ENCODE peak calls at places on chromosomes 1 and 21, in seven cellular contexts. U is fibroblast of lung, C is left ventricle myocardium inferior, R is tibial nerve, D is MM.1S, M is mucosa of descending colon, L is right atrium auricular region. K is an unnamed sample. For H3K4me1, the result is how much of the 10 kb centered on the place peaks cover.

GRCh38 chr1:53575141-53575947 is 116.1 kb downstream of the DMRTB1 start:
- DNase-seq in D (no peak), U (no peak), R (no peak), L (no peak), M (no peak), C (no peak), K (no peak)

GRCh38 chr1:221845650-221846371 is 103.9 kb upstream of the DUSP10 start:
- DNase-seq in L (peak), C (no peak), D (no peak), M (no peak), U (peak), R (no peak), K (peak)

GRCh38 chr1:55669308-55669707 is 454.1 kb upstream of the USP24 start:
- DNase-seq in M (no peak), L (peak), D (no peak), R (no peak), C (no peak), U (peak), K (no peak)

GRCh38 chr1:218953448-218953847 is 220.2 kb upstream of the LYPLAL1 start:
- DNase-seq in L (no peak), U (no peak), R (no peak), D (no peak), C (no peak), M (no peak), K (no peak)

GRCh38 chr1:59057211-59057694 is 239.6 kb upstream of the FGGY start:
- DNase-seq in R (peak), L (peak), U (peak), M (peak), D (no peak), C (peak), K (peak)

GRCh38 chr1:204314209-204314892 is 45.4 kb downstream of the PLEKHA6 start:
- DNase-seq in U (no peak), L (no peak), M (no peak), R (no peak), C (no peak), D (peak), K (no peak)

GRCh38 chr1:86872086-86872485 is 41.8 kb downstream of the SELENOF start:
- DNase-seq in L (no peak), C (no peak), D (no peak), M (no peak), R (no peak), U (peak), K (no peak)

GRCh38 chr1:40153073-40153770 is 8.0 kb upstream of the RLF start:
- DNase-seq in D (peak), M (peak), C (no peak), R (no peak), L (no peak), U (peak), K (peak)

GRCh38 chr1:208028526-208028925 is 117.6 kb upstream of the CD34 start:
- DNase-seq in R (no peak), D (no peak), C (no peak), M (no peak), U (no peak), L (no peak), K (no peak)

GRCh38 chr1:14369526-14370213 is 228.8 kb upstream of the KAZN start:
- DNase-seq in L (no peak), R (no peak), U (peak), M (no peak), C (no peak), D (peak), K (no peak)

GRCh38 chr21:39326607-39327307 is 13.3 kb upstream of the BRWD1 start:
- DNase-seq in U (no peak), C (no peak), D (no peak), R (no peak), L (no peak), M (no peak), K (no peak)

GRCh38 chr1:112955678-112956502 is at the start of gene SLC16A1:
- DNase-seq in U (peak), D (peak), M (peak), C (peak), R (peak), L (peak), K (peak)
- TF ChIP-seq CTCF in U (peak), D (no peak), M (no peak), C (peak), R (peak), L (peak), K (peak)

GRCh38 chr21:33022489-33022827 is 3.3 kb upstream of the OLIG2 start:
- DNase-seq in M (no peak), C (no peak), D (no peak), L (no peak), U (no peak), R (no peak), K (no peak)

GRCh38 chr21:33024278-33025103 is 1.2 kb upstream of the OLIG2 start:
- DNase-seq in U (no peak), C (no peak), L (no peak), M (no peak), R (no peak), D (no peak), K (no peak)

GRCh38 chr21:33021667-33022066 is 4.1 kb upstream of the OLIG2 start:
- DNase-seq in D (no peak), L (no peak), C (no peak), U (no peak), R (no peak), M (no peak), K (no peak)

GRCh38 chr21:33023574-33024277 is 2.0 kb upstream of the OLIG2 start:
- DNase-seq in L (no peak), D (no peak), U (no peak), C (no peak), M (no peak), R (no peak), K (no peak)

DNA sequence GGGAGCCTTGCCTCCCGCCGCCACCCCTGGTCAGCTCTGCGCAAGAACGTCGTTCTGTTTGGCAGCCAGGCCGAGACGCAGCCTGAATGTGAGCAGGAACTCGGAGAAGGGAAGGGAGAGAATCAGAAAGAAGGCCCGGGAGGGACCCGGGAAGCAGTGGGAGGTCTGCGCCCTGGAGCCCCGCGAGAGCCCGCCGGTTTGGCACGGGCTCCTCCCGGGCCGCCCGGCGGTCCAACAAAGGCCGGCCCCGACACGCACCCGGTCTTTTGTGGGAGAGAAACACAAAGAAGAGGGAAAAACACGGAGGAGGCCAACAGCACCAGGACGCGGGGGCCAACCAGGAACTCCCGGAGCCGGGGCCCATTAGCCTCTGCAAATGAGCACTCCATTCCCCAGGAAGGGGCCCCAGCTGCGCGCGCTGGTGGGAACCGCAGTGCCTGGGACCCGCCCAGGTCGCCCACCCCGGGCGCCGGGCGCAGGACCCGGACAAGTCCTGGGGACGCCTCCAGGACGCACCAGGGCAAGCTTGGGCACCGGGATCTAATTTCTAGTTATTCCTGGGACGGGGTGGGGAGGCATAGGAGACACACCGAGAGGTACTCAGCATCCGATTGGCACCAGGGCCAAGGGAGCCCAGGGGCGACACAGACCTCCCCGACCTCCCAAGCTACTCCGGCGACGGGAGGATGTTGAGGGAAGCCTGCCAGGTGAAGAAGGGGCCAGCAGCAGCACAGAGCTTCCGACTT is 2.7 kb upstream of the OLIG2 start:
- DNase-seq in R (no peak), U (no peak), C (no peak), D (no peak), M (no peak), L (no peak), K (no peak)
- H3K4me1 ChIP-seq in R (half or more), U (under half), C (half or more), D (under half), M (under half), L (half or more), K (under half)

GRCh38 chr1:99646885-99647284 is 972 bp downstream of the PALMD start:
- DNase-seq in M (no peak), C (no peak), L (no peak), U (no peak), R (no peak), D (no peak), K (no peak)
- H3K4me3 ChIP-seq in M (no peak), C (peak), L (peak), U (no peak), R (peak), D (no peak), K (peak)

GRCh38 chr21:36096398-36097290 is 26.8 kb downstream of the CBR1 start:
- DNase-seq in C (no peak), D (no peak), R (no peak), U (peak), L (no peak), M (no peak), K (no peak)
- TF ChIP-seq CTCF in C (no peak), D (no peak), R (no peak), U (no peak), L (no peak), M (no peak), K (no peak)

DNA sequence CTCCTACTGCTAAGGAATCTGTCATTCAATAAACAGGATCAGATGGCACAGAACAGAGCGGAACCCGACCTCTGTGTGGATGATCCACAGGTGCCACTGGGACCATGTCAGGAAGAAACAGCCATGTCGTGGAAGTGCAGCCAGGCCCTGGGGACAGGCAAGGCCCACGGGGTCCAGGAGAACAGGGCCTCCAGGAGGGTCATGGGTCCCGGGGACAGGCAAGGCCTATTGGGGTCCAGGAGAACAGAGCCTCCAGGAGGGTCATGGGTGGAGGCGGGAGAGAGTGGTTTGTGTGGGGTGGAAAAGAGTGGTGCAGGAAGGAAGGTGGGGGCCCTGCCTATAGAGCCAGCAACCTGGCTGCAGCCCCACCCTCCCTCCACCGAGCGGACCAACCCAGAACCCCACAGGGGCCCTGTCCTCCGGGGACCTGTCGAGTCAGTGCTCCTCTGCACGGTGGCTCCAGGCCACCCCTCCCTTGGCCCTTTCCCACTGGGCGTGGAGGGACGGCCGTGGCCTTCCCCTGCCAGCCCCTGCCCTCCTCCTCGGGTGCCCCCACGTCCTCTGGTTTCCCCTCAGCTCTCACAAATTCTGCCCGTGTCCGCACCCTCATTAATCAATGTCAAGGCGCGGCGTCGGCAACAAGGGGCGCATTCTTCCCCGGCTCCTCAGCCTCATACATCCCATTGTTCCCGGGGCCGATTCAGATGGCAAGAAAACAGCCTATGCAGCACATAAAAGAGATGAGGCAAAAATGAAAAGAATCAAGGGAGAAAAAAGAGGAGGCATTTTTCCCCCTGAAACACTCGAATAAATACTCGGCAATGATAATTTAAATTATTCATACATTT is 146.4 kb downstream of the PRDM16 start:
- DNase-seq in L (no peak), R (no peak), M (no peak), U (no peak), C (no peak), D (no peak), K (no peak)
- H3K4me1 ChIP-seq in L (under half), R (half or more), M (under half), U (under half), C (under half), D (under half), K (under half)

DNA sequence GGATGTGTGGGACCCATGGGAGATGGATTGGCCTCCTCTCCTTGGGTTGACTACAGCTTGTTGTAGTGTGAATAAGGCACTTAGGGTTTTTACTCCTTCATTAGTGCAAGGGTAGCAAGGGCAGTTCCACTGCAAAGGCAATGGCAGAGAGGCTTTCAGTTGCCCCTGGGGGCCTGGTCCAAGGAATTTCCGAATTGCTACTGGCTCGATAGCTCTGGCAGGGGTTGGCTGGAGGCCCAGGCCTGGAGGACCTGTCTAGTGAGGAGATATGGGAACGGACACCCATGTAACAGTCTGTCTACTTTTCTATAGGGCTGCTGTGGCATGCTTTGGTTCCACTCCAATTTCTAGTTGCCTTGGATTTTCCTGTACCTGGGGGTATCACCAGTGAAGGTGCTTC is 218.9 kb upstream of the C1orf105 start:
- DNase-seq in D (no peak), L (no peak), U (no peak), M (no peak), C (no peak), R (no peak), K (no peak)
- H3K4me3 ChIP-seq in D (no peak), L (no peak), U (no peak), M (no peak), C (no peak), R (no peak), K (no peak)

DNA sequence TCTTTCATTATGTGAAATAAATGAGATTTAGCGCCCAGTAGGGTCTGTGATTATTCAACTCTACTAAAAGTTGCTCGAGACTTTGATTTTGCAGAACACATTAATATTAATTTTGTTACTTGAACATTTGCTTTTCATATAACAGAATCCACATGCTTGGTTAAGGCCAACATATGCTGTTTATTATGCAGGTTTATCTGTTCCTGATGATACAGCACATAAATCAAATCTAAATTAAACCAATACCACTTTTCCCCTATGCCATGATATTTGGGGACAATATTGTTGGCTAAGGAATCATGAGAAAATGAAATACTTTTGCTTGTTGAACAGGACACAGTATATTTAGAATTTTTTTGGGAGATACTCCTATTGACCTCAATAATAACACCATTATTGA is 291.1 kb downstream of the USP25 start:
- DNase-seq in L (no peak), U (no peak), C (no peak), D (no peak), R (no peak), M (no peak), K (no peak)
- TF ChIP-seq CTCF in L (no peak), U (no peak), C (no peak), D (no peak), R (no peak), M (no peak), K (no peak)

K was measured in prostate gland.